ENCODE peak calls at places on chromosomes 13 and 19, in six cellular contexts. A is aorta; G is heart right ventricle; J is bronchial epithelial cell; W is esophagus squamous epithelium; S is CD8-positive, alpha-beta memory T cell. I is an unnamed sample. For H3K27me3, the result is how much of the 10 kb centered on the place peaks cover.

GRCh38 chr19:57244513-57244912 is 4.1 kb downstream of the ZNF805 start:
- DNase-seq in A (no peak), G (no peak), J (no peak), W (no peak), S (no peak), I (no peak)

GRCh38 chr13:110396913-110397379 is 89.9 kb downstream of the COL4A2 start:
- DNase-seq in A (peak), G (peak), J (peak), W (no peak), S (no peak), I (peak)

GRCh38 chr13:110480161-110480560 is 81.4 kb downstream of the RAB20 start:
- DNase-seq in A (no peak), G (no peak), J (no peak), W (no peak), S (no peak), I (no peak)

GRCh38 chr19:18351544-18351943 is 11.1 kb downstream of the PGPEP1 start:
- DNase-seq in A (no peak), G (no peak), J (no peak), W (no peak), S (no peak), I (no peak)

GRCh38 chr13:95523598-95523997 is 28.9 kb upstream of the CLDN10 start:
- DNase-seq in A (no peak), G (no peak), J (peak), W (no peak), S (no peak), I (no peak)

GRCh38 chr13:26425439-26426358 is 131.8 kb upstream of the WASF3 start:
- DNase-seq in A (no peak), G (no peak), J (peak), W (no peak), S (no peak), I (no peak)

GRCh38 chr13:30108913-30109237 is 198.5 kb downstream of the KATNAL1 start:
- DNase-seq in A (no peak), G (no peak), J (peak), W (no peak), S (no peak), I (peak)

GRCh38 chr13:114121496-114122466 is 10.6 kb downstream of the RASA3 start:
- DNase-seq in A (no peak), G (no peak), J (no peak), W (no peak), S (no peak), I (no peak)

GRCh38 chr13:98059276-98059675 is 83.6 kb upstream of the FARP1 start:
- DNase-seq in A (no peak), G (no peak), J (no peak), W (no peak), S (no peak), I (no peak)

GRCh38 chr19:37551123-37551993 is 43.2 kb downstream of the ZNF571 start:
- DNase-seq in A (no peak), G (peak), J (peak), W (no peak), S (peak), I (no peak)

GRCh38 chr13:108272333-108272732 is 2.8 kb downstream of the TNFSF13B start:
- DNase-seq in A (no peak), G (no peak), J (peak), W (no peak), S (no peak), I (no peak)

DNA sequence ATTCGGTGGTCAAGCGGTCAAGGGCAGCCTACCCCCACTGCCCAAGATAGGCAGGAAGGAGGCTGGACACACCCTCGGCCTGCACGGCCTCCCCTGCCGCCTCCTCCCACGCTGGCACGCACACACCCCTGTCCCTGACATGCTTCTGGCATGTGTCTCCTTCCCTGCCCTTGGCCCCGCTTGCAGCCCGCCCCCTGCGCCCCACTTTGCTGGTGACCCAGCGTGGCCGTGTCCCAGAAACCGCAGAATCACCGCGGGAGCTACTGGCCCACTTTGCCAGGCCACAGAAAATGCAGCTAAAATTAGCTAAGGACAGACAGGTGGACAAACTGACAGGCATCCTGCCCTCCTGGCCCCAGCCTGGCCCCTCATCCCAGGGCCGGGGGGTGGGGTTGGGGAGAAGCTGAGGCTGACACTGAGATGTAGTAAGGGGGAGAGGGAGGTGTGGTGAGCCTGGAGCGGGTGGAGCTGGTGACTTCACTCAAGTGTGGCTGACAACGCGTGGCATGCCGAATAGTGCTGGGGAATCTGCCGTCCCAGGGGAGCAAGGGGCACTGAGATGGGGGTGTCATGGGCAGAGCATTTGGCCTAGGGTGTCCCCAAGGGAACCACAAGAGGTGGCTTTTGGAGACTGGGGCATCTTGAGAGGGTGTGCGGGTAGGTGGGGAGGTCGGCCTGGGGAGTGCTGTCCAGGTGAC is 2.4 kb downstream of the SHANK1 start:
- DNase-seq in A (no peak), G (no peak), J (no peak), W (no peak), S (no peak), I (no peak)
- H3K27me3 ChIP-seq in A (under half), G (half or more), J (under half), W (under half), S (under half), I (under half)

GRCh38 chr19:10566658-10567410 is 1.0 kb upstream of the KRI1 start:
- DNase-seq in A (no peak), G (no peak), J (no peak), W (no peak), S (peak), I (no peak)

GRCh38 chr19:10567696-10568443 is 909 bp downstream of the CDKN2D start:
- DNase-seq in A (no peak), G (no peak), J (no peak), W (no peak), S (no peak), I (no peak)

GRCh38 chr19:10565028-10565566 is 713 bp downstream of the KRI1 start:
- DNase-seq in A (no peak), G (no peak), J (no peak), W (no peak), S (peak), I (no peak)

GRCh38 chr19:10565567-10566407 is at the start of gene KRI1:
- DNase-seq in A (peak), G (peak), J (peak), W (peak), S (peak), I (peak)

DNA sequence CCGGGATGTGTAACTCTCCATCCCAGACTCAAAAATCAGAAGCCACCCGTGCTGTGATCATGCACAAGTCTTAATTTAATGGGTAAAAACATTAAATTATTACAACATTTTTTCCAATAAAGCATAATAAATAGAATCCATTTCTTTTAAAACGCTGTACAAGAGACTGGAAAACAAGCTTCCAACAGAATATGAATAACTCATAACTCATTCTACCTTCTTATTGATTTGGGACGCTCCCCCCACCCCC is 523 bp upstream of the KRI1 start:
- DNase-seq in A (no peak), G (no peak), J (no peak), W (no peak), S (no peak), I (no peak)
- H3K4me3 ChIP-seq in A (no peak), G (peak), J (peak), W (peak), S (peak), I (peak)

DNA sequence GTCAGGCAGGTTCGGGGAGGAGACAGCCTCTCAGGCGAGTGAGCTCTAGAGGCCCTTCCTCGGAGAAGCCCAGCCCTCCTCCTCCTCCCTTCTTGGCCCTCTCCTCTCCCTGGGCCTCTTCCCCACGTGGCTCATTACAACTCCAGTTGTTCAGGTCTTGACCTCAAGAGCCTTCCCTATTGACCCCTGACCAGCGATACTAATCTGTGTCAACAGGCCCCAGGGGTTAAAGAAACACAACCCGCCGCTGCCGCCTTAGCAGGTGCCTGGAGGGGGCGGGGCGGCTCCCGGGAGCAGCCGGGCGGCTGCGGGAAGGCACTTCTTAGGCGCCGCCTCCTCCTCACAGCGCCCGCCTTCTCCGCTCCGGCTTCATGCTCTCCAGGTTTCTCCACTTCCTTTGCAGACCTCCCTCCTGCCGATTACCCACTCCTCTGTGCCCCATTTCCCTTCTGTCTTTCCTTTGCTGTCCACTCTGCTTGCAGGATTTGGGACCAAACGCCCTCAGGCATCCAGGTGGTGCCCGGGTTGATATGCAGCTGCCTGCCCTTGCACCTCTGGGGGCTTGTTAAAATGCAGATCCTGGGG is 51.0 kb downstream of the LYL1 start:
- DNase-seq in A (peak), G (peak), J (peak), W (no peak), S (no peak), I (peak)
- H3K27me3 ChIP-seq in A (under half), G (under half), J (under half), W (under half), S (under half), I (under half)

DNA sequence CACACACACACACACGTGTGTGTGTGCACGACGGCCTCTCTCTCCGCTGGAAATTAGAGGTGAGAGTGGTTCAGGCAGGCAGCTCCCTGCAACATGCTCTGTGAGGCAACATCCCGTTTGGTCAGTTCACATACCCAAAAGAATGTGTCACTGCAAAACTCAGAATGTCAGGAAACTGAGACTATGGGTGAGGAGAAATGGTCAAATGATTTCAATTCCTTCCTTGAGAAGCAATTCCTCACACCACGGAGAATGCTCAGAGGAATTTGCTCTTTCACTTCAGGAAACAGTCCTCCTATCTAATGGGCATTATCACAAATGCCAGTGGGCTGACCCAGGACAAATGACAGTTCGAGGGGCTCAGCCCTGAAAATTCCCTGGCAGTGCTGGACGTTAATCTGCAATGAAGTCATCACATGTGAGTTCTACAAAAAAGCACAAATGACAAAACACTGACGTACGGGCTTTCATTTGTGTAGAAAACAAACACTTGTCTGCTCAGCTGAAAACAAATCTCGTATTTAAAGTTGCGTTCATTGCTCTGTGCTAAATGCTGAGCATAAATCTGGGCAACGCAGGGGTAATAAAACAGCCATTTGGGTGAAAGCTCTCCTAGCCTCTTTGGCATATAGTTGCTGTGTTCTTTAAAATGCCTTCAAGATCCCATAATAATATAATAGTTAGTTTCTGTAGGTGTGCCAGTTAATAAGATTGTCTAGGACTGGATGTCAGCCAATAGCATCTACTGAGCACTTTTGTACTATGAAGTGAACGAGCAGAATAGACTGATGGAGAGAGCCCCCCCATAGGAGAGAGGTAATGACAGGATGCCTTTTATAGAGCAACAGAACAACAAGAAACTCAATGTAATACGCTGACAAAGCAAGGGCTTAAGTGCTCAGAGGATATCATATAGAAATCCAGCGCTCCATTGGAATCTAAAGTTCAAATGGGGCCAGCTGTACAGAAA is 18.7 kb upstream of the LATS2 start:
- DNase-seq in A (no peak), G (no peak), J (peak), W (no peak), S (no peak), I (no peak)
- H3K4me3 ChIP-seq in A (peak), G (peak), J (peak), W (no peak), S (no peak), I (no peak)

GRCh38 chr13:20156711-20157110 is 4.1 kb downstream of the GJA3 start:
- DNase-seq in A (no peak), G (no peak), J (no peak), W (no peak), S (no peak), I (no peak)
- H3K27me3 ChIP-seq in A (under half), G (half or more), J (under half), W (under half), S (under half), I (under half)

GRCh38 chr19:11261902-11262839 is at the start of gene DOCK6:
- DNase-seq in A (peak), G (peak), J (no peak), W (no peak), S (no peak), I (peak)
- H3K4me3 ChIP-seq in A (peak), G (peak), J (peak), W (peak), S (no peak), I (peak)

DNA sequence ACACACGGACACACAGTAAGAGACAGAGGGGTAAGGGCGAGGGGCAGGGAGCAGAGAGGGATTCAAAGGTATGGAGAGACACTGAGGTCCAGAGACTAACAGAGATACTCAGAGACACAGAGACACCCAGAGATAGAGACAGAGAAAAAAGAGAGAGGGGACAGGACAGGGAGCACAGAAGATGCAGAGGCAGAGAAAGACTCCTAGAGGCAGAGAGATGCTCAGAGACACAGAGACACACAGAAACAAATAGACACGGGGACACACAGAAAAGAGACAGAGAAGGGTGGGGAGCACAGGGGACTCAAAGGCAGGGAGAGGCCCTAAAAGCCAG is 39.8 kb downstream of the DEDD2 start:
- DNase-seq in A (peak), G (no peak), J (no peak), W (no peak), S (no peak), I (no peak)
- H3K27me3 ChIP-seq in A (under half), G (half or more), J (under half), W (under half), S (under half), I (under half)